ENCODE peak calls at places on chromosomes 2 and 18, in ten cellular contexts. Q is head of caudate nucleus; H is activated CD8-positive, alpha-beta memory T cell treated with anti-CD3 and anti-CD28 coated beads, Interleukin-2, amount 50 U/mL, for 48 hours; K is lower leg skin; Z is tibial nerve; S is activated T-cell treated with anti-CD3 and anti-CD28 coated beads, Interleukin-2, amount 50 U/mL, for 48 hours; O is OCI-LY7; Y is effector memory CD8-positive, alpha-beta T cell; F is NCI-H526; I is NCI-H510A. M is an unnamed sample.

GRCh38 chr2:238947920-238948710 is 100.2 kb downstream of the TWIST2 start:
- DNase-seq in Q (no peak), H (peak), K (peak), Z (peak), S (peak), O (no peak), Y (no peak), F (no peak), I (no peak), M (no peak)

GRCh38 chr18:50879302-50880107 is 587 bp downstream of the ME2 start:
- DNase-seq in Q (peak), H (no peak), K (peak), Z (peak), S (peak), O (peak), Y (peak), F (no peak), I (no peak), M (peak)

GRCh38 chr2:203019142-203019541 is 4.5 kb downstream of the NBEAL1 start:
- DNase-seq in Q (no peak), H (no peak), K (no peak), Z (no peak), S (no peak), O (no peak), Y (no peak), F (no peak), I (no peak), M (no peak)

GRCh38 chr18:36697905-36698304 is 130.9 kb downstream of the TPGS2 start:
- DNase-seq in Q (no peak), H (no peak), K (peak), Z (peak), S (no peak), O (no peak), Y (no peak), F (no peak), I (no peak), M (no peak)

GRCh38 chr2:201964631-201965206 is 68.9 kb upstream of the FZD7 start:
- DNase-seq in Q (peak), H (no peak), K (no peak), Z (no peak), S (peak), O (no peak), Y (no peak), F (no peak), I (peak), M (no peak)

GRCh38 chr2:232641153-232641845 is 7.9 kb downstream of the EFHD1 start:
- DNase-seq in Q (no peak), H (no peak), K (no peak), Z (no peak), S (no peak), O (no peak), Y (no peak), F (peak), I (no peak), M (no peak)

GRCh38 chr18:59540356-59540755 is 156.9 kb downstream of the CCBE1 start:
- DNase-seq in Q (no peak), H (no peak), K (no peak), Z (no peak), S (no peak), O (no peak), Y (no peak), F (peak), I (no peak), M (no peak)

GRCh38 chr2:136582631-136583205 is 182.6 kb upstream of the THSD7B start:
- DNase-seq in Q (no peak), H (peak), K (no peak), Z (peak), S (peak), O (peak), Y (no peak), F (no peak), I (no peak), M (peak)

GRCh38 chr18:49479381-49480137 is 7.5 kb downstream of the C18orf32 start:
- DNase-seq in Q (no peak), H (no peak), K (no peak), Z (no peak), S (no peak), O (no peak), Y (no peak), F (no peak), I (no peak), M (peak)

M was measured in thyroid gland.